ENCODE peak calls at places on chromosomes 16 and 17, in nine cellular contexts. One of them, this sample, is unnamed.

GRCh38 chr16:9351841-9352434 is 260.5 kb downstream of the HAPSTR1 start:
- DNase-seq in GM23338: no peak
- DNase-seq in neural progenitor cell: peak
- DNase-seq in hepatocyte: no peak
- DNase-seq in GM23248: no peak
- DNase-seq in PC-3: no peak
- DNase-seq in OCI-LY7: no peak
- DNase-seq in MM.1S: no peak
- DNase-seq in HCT116: no peak
- DNase-seq in this sample: no peak

GRCh38 chr17:34709108-34709779 is 129.9 kb downstream of the TMEM132E start:
- DNase-seq in GM23338: no peak
- DNase-seq in neural progenitor cell: no peak
- DNase-seq in hepatocyte: no peak
- DNase-seq in GM23248: peak
- DNase-seq in PC-3: no peak
- DNase-seq in OCI-LY7: no peak
- DNase-seq in MM.1S: no peak
- DNase-seq in HCT116: no peak
- DNase-seq in this sample: no peak

GRCh38 chr16:77788196-77789084 is at the start of gene VAT1L:
- DNase-seq in GM23338: peak
- DNase-seq in neural progenitor cell: peak
- DNase-seq in hepatocyte: peak
- DNase-seq in GM23248: peak
- DNase-seq in PC-3: no peak
- DNase-seq in OCI-LY7: no peak
- DNase-seq in MM.1S: peak
- DNase-seq in HCT116: no peak
- DNase-seq in this sample: peak

GRCh38 chr17:923633-924032 is 55.9 kb downstream of the NXN start:
- DNase-seq in GM23338: no peak
- DNase-seq in neural progenitor cell: no peak
- DNase-seq in hepatocyte: no peak
- DNase-seq in GM23248: no peak
- DNase-seq in PC-3: no peak
- DNase-seq in OCI-LY7: no peak
- DNase-seq in MM.1S: no peak
- DNase-seq in HCT116: no peak
- DNase-seq in this sample: no peak

GRCh38 chr16:59865071-59865671 is 1131.1 kb upstream of the GOT2 start:
- DNase-seq in GM23338: no peak
- DNase-seq in neural progenitor cell: no peak
- DNase-seq in hepatocyte: no peak
- DNase-seq in GM23248: no peak
- DNase-seq in PC-3: no peak
- DNase-seq in OCI-LY7: no peak
- DNase-seq in MM.1S: no peak
- DNase-seq in HCT116: no peak
- DNase-seq in this sample: no peak

GRCh38 chr16:88781140-88782077 is 3.6 kb downstream of the PIEZO1 start:
- DNase-seq in GM23338: no peak
- DNase-seq in neural progenitor cell: no peak
- DNase-seq in hepatocyte: no peak
- DNase-seq in GM23248: peak
- DNase-seq in PC-3: peak
- DNase-seq in OCI-LY7: peak
- DNase-seq in MM.1S: peak
- DNase-seq in HCT116: no peak
- DNase-seq in this sample: no peak

GRCh38 chr16:88649924-88650748 is 717 bp downstream of the CYBA start:
- DNase-seq in GM23338: peak
- DNase-seq in neural progenitor cell: peak
- DNase-seq in hepatocyte: peak
- DNase-seq in GM23248: peak
- DNase-seq in PC-3: no peak
- DNase-seq in OCI-LY7: peak
- DNase-seq in MM.1S: peak
- DNase-seq in HCT116: no peak
- DNase-seq in this sample: peak

GRCh38 chr17:32998893-32999240 is 7.2 kb downstream of the SPACA3 start:
- DNase-seq in GM23338: no peak
- DNase-seq in neural progenitor cell: no peak
- DNase-seq in hepatocyte: no peak
- DNase-seq in GM23248: peak
- DNase-seq in PC-3: peak
- DNase-seq in OCI-LY7: no peak
- DNase-seq in MM.1S: no peak
- DNase-seq in HCT116: peak
- DNase-seq in this sample: no peak

GRCh38 chr17:68867759-68868516 is 87.3 kb downstream of the ABCA8 start:
- DNase-seq in GM23338: peak
- DNase-seq in neural progenitor cell: no peak
- DNase-seq in hepatocyte: no peak
- DNase-seq in GM23248: no peak
- DNase-seq in PC-3: no peak
- DNase-seq in OCI-LY7: no peak
- DNase-seq in MM.1S: no peak
- DNase-seq in HCT116: no peak
- DNase-seq in this sample: no peak

GRCh38 chr17:68868708-68869107 is 86.5 kb downstream of the ABCA8 start:
- DNase-seq in GM23338: no peak
- DNase-seq in neural progenitor cell: no peak
- DNase-seq in hepatocyte: no peak
- DNase-seq in GM23248: no peak
- DNase-seq in PC-3: peak
- DNase-seq in OCI-LY7: no peak
- DNase-seq in MM.1S: no peak
- DNase-seq in HCT116: no peak
- DNase-seq in this sample: no peak

GRCh38 chr17:68861602-68862001 is 93.6 kb downstream of the ABCA8 start:
- DNase-seq in GM23338: no peak
- DNase-seq in neural progenitor cell: no peak
- DNase-seq in hepatocyte: no peak
- DNase-seq in GM23248: no peak
- DNase-seq in PC-3: no peak
- DNase-seq in OCI-LY7: no peak
- DNase-seq in MM.1S: no peak
- DNase-seq in HCT116: no peak
- DNase-seq in this sample: no peak

GRCh38 chr17:68863091-68863652 is 92.0 kb downstream of the ABCA8 start:
- DNase-seq in GM23338: no peak
- DNase-seq in neural progenitor cell: no peak
- DNase-seq in hepatocyte: no peak
- DNase-seq in GM23248: no peak
- DNase-seq in PC-3: no peak
- DNase-seq in OCI-LY7: no peak
- DNase-seq in MM.1S: no peak
- DNase-seq in HCT116: no peak
- DNase-seq in this sample: no peak

GRCh38 chr17:68865584-68865983 is 89.6 kb downstream of the ABCA8 start:
- DNase-seq in GM23338: no peak
- DNase-seq in neural progenitor cell: no peak
- DNase-seq in hepatocyte: no peak
- DNase-seq in GM23248: no peak
- DNase-seq in PC-3: no peak
- DNase-seq in OCI-LY7: no peak
- DNase-seq in MM.1S: no peak
- DNase-seq in HCT116: no peak
- DNase-seq in this sample: no peak
- TF ChIP-seq EZH2phosphoT487 in GM23338: no peak
- TF ChIP-seq EZH2phosphoT487 in neural progenitor cell: no peak
- TF ChIP-seq EZH2phosphoT487 in hepatocyte: no peak
- TF ChIP-seq EZH2phosphoT487 in GM23248: no peak
- TF ChIP-seq EZH2phosphoT487 in PC-3: no peak
- TF ChIP-seq EZH2phosphoT487 in OCI-LY7: no peak
- TF ChIP-seq EZH2phosphoT487 in MM.1S: no peak
- TF ChIP-seq EZH2phosphoT487 in HCT116: no peak
- TF ChIP-seq EZH2phosphoT487 in this sample: no peak

GRCh38 chr16:19573997-19574396 is 18.5 kb downstream of the VPS35L start:
- DNase-seq in GM23338: no peak
- DNase-seq in neural progenitor cell: no peak
- DNase-seq in hepatocyte: no peak
- DNase-seq in GM23248: no peak
- DNase-seq in PC-3: no peak
- DNase-seq in OCI-LY7: no peak
- DNase-seq in MM.1S: no peak
- DNase-seq in HCT116: no peak
- DNase-seq in this sample: no peak

GRCh38 chr16:19578378-19578851 is 22.9 kb downstream of the VPS35L start:
- DNase-seq in GM23338: no peak
- DNase-seq in neural progenitor cell: peak
- DNase-seq in hepatocyte: no peak
- DNase-seq in GM23248: peak
- DNase-seq in PC-3: no peak
- DNase-seq in OCI-LY7: no peak
- DNase-seq in MM.1S: no peak
- DNase-seq in HCT116: no peak
- DNase-seq in this sample: no peak

DNA sequence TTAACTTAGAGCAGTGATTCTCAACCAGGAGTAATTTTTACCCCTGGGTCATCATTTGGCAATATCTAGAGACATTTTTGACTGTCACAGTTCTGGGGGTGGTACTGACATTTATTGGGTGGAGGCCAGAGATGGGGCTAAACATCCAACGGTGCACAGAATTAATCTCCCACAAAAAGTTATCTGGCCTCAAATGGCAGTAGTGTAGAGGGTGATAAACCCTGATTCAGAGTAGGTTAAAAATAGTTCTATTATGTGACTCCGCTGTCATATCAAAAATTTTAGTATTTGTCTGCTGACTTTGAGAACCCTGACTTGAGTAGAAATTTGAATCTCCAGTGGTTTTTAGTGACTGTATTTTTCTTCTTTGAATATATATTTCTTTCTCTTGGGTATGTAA is 19.1 kb downstream of the VPS35L start:
- DNase-seq in GM23338: no peak
- DNase-seq in neural progenitor cell: no peak
- DNase-seq in hepatocyte: no peak
- DNase-seq in GM23248: no peak
- DNase-seq in PC-3: no peak
- DNase-seq in OCI-LY7: no peak
- DNase-seq in MM.1S: no peak
- DNase-seq in HCT116: no peak
- DNase-seq in this sample: no peak
- TF ChIP-seq EZH2phosphoT487 in GM23338: no peak
- TF ChIP-seq EZH2phosphoT487 in neural progenitor cell: no peak
- TF ChIP-seq EZH2phosphoT487 in hepatocyte: no peak
- TF ChIP-seq EZH2phosphoT487 in GM23248: no peak
- TF ChIP-seq EZH2phosphoT487 in PC-3: no peak
- TF ChIP-seq EZH2phosphoT487 in OCI-LY7: no peak
- TF ChIP-seq EZH2phosphoT487 in MM.1S: no peak
- TF ChIP-seq EZH2phosphoT487 in HCT116: no peak
- TF ChIP-seq EZH2phosphoT487 in this sample: no peak

GRCh38 chr16:65121870-65122723 is at the start of gene CDH11:
- DNase-seq in GM23338: peak
- DNase-seq in neural progenitor cell: peak
- DNase-seq in hepatocyte: peak
- DNase-seq in GM23248: peak
- DNase-seq in PC-3: peak
- DNase-seq in OCI-LY7: no peak
- DNase-seq in MM.1S: no peak
- DNase-seq in HCT116: no peak
- DNase-seq in this sample: peak
- TF ChIP-seq EZH2phosphoT487 in GM23338: no peak
- TF ChIP-seq EZH2phosphoT487 in neural progenitor cell: no peak
- TF ChIP-seq EZH2phosphoT487 in hepatocyte: no peak
- TF ChIP-seq EZH2phosphoT487 in GM23248: no peak
- TF ChIP-seq EZH2phosphoT487 in PC-3: no peak
- TF ChIP-seq EZH2phosphoT487 in OCI-LY7: no peak
- TF ChIP-seq EZH2phosphoT487 in MM.1S: no peak
- TF ChIP-seq EZH2phosphoT487 in HCT116: no peak
- TF ChIP-seq EZH2phosphoT487 in this sample: no peak

GRCh38 chr17:73592079-73592415 is 52.2 kb downstream of the SDK2 start:
- DNase-seq in GM23338: no peak
- DNase-seq in neural progenitor cell: no peak
- DNase-seq in hepatocyte: no peak
- DNase-seq in GM23248: no peak
- DNase-seq in PC-3: no peak
- DNase-seq in OCI-LY7: no peak
- DNase-seq in MM.1S: no peak
- DNase-seq in HCT116: no peak
- DNase-seq in this sample: no peak

GRCh38 chr17:73586921-73587680 is 57.1 kb downstream of the SDK2 start:
- DNase-seq in GM23338: no peak
- DNase-seq in neural progenitor cell: no peak
- DNase-seq in hepatocyte: peak
- DNase-seq in GM23248: peak
- DNase-seq in PC-3: peak
- DNase-seq in OCI-LY7: peak
- DNase-seq in MM.1S: peak
- DNase-seq in HCT116: peak
- DNase-seq in this sample: peak

GRCh38 chr17:73588291-73589095 is 55.8 kb downstream of the SDK2 start:
- DNase-seq in GM23338: no peak
- DNase-seq in neural progenitor cell: no peak
- DNase-seq in hepatocyte: no peak
- DNase-seq in GM23248: peak
- DNase-seq in PC-3: no peak
- DNase-seq in OCI-LY7: peak
- DNase-seq in MM.1S: no peak
- DNase-seq in HCT116: no peak
- DNase-seq in this sample: peak

GRCh38 chr17:73591278-73592078 is 52.8 kb downstream of the SDK2 start:
- DNase-seq in GM23338: no peak
- DNase-seq in neural progenitor cell: no peak
- DNase-seq in hepatocyte: no peak
- DNase-seq in GM23248: no peak
- DNase-seq in PC-3: no peak
- DNase-seq in OCI-LY7: peak
- DNase-seq in MM.1S: peak
- DNase-seq in HCT116: no peak
- DNase-seq in this sample: no peak

DNA sequence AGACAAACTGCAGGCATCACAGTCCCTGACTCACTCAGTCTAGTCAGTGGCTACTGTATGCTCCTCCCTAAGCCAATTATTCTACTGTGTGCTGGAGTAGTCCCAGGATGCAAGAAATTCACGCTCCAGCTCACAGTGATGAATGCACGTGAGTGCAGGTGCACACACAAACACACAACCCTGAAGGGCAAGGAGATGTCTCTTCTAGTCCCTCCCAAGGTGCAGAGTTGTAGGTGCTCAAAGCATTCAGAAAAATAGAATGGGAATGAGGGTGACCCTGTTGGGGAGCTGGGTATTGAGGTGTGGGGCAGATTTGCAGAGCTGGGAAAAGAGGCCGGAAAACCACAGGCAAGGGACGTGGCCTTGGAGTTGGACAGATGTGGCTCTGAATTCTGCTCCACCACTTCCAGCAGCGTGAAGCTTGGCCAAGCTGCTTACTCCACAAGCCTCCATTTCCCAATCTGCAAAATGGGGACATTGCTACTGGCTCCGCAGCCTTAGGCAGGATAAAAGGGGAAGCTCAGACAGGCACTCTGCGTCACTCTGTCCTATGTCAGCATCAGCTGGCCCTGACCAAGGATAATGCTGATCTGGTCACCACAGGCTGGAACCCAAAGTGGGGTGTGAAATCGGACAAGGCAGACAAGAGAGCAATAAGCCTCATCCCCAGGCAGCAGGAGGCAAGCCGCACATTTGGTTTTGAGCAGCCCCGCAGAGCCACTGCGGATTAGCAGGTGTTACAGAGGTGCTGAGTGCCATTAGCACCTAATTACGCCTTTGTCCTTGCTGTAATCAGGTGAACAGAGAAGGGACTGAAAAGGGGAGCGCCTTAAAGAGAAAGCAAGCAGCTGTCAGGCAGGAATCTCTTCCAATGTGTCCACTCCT is 54.9 kb downstream of the SDK2 start:
- DNase-seq in GM23338: no peak
- DNase-seq in neural progenitor cell: peak
- DNase-seq in hepatocyte: no peak
- DNase-seq in GM23248: peak
- DNase-seq in PC-3: no peak
- DNase-seq in OCI-LY7: peak
- DNase-seq in MM.1S: no peak
- DNase-seq in HCT116: no peak
- DNase-seq in this sample: no peak
- TF ChIP-seq EZH2phosphoT487 in GM23338: no peak
- TF ChIP-seq EZH2phosphoT487 in neural progenitor cell: peak
- TF ChIP-seq EZH2phosphoT487 in hepatocyte: no peak
- TF ChIP-seq EZH2phosphoT487 in GM23248: no peak
- TF ChIP-seq EZH2phosphoT487 in PC-3: no peak
- TF ChIP-seq EZH2phosphoT487 in OCI-LY7: no peak
- TF ChIP-seq EZH2phosphoT487 in MM.1S: no peak
- TF ChIP-seq EZH2phosphoT487 in HCT116: no peak
- TF ChIP-seq EZH2phosphoT487 in this sample: no peak

This sample was measured in SK-N-SH.